ENCODE peak calls at places on chromosome 6, in eight cellular contexts. Q is PC-3, V is OCI-LY7, R is HCT116, M is neural progenitor cell, S is MM.1S, K is SK-N-SH, Y is hepatocyte. D is an unnamed sample.

GRCh38 chr6:110520992-110521543 is 44.7 kb upstream of the SLC22A16 start:
- DNase-seq in Q (no peak), V (no peak), R (no peak), M (no peak), S (no peak), K (no peak), Y (no peak), D (no peak)

GRCh38 chr6:79377830-79378460 is 143.5 kb upstream of the HMGN3 start:
- DNase-seq in Q (peak), V (no peak), R (no peak), M (no peak), S (peak), K (no peak), Y (peak), D (no peak)

GRCh38 chr6:34239893-34240292 is 3.2 kb downstream of the HMGA1 start:
- DNase-seq in Q (no peak), V (no peak), R (no peak), M (no peak), S (no peak), K (no peak), Y (no peak), D (no peak)

GRCh38 chr6:89117285-89118108 is at the start of gene SRSF12:
- DNase-seq in Q (no peak), V (no peak), R (no peak), M (peak), S (peak), K (peak), Y (peak), D (peak)

GRCh38 chr6:46138281-46138680 is 8.5 kb downstream of the ENPP4 start:
- DNase-seq in Q (no peak), V (peak), R (no peak), M (no peak), S (no peak), K (no peak), Y (no peak), D (no peak)

GRCh38 chr6:158853872-158854213 is 34.7 kb upstream of the EZR start:
- DNase-seq in Q (no peak), V (no peak), R (no peak), M (no peak), S (no peak), K (no peak), Y (no peak), D (no peak)

GRCh38 chr6:20340459-20340858 is 61.2 kb upstream of the E2F3 start:
- DNase-seq in Q (no peak), V (no peak), R (no peak), M (no peak), S (no peak), K (no peak), Y (no peak), D (no peak)

GRCh38 chr6:147684906-147685305 is 176.4 kb downstream of the SAMD5 start:
- DNase-seq in Q (no peak), V (no peak), R (no peak), M (no peak), S (no peak), K (no peak), Y (no peak), D (no peak)

GRCh38 chr6:115891704-115892225 is 168.9 kb downstream of the FRK start:
- DNase-seq in Q (peak), V (no peak), R (no peak), M (no peak), S (no peak), K (peak), Y (no peak), D (no peak)

GRCh38 chr6:84766796-84767590 is 2.6 kb upstream of the TBX18 start:
- DNase-seq in Q (no peak), V (no peak), R (no peak), M (peak), S (no peak), K (no peak), Y (no peak), D (no peak)

GRCh38 chr6:36685926-36686667 is 7.6 kb downstream of the CDKN1A start:
- DNase-seq in Q (no peak), V (no peak), R (no peak), M (no peak), S (no peak), K (no peak), Y (no peak), D (no peak)

GRCh38 chr6:74857157-74857556 is 348.7 kb downstream of the COL12A1 start:
- DNase-seq in Q (no peak), V (no peak), R (no peak), M (no peak), S (no peak), K (no peak), Y (peak), D (no peak)

DNA sequence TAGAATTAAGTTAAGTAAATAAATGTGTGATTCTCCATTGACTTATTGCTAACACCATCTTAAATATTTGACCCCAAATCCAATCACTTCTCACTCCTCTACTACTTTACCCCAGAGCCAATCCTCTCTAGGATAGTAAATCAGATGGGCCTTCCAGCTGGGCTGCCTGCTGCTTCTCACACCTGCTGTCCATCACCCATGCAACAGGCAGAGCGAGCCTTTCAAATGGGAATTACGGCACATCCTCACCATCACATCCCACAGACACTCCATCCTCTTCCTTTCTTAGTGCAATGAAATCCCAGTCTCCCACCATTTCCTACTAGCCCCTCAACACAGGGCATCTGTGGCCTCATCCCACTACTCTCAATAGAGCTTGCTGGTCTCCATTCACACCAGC is 34.0 kb downstream of the HLA-F start:
- DNase-seq in Q (no peak), V (no peak), R (no peak), M (no peak), S (no peak), K (no peak), Y (no peak), D (no peak)
- TF ChIP-seq EZH2phosphoT487 in Q (no peak), V (no peak), R (no peak), M (no peak), S (no peak), K (no peak), Y (no peak), D (no peak)

GRCh38 chr6:108961985-108962384 is 113.8 kb downstream of the ARMC2 start:
- DNase-seq in Q (no peak), V (no peak), R (no peak), M (no peak), S (no peak), K (no peak), Y (no peak), D (peak)
- TF ChIP-seq EZH2phosphoT487 in Q (no peak), V (no peak), R (no peak), M (no peak), S (no peak), K (no peak), Y (no peak), D (no peak)

GRCh38 chr6:130019796-130020105 is 1.4 kb downstream of the L3MBTL3 start:
- DNase-seq in Q (no peak), V (no peak), R (no peak), M (no peak), S (no peak), K (peak), Y (peak), D (no peak)
- TF ChIP-seq EZH2phosphoT487 in Q (no peak), V (no peak), R (no peak), M (no peak), S (no peak), K (no peak), Y (no peak), D (no peak)

GRCh38 chr6:160055813-160056212 is 65.8 kb upstream of the SLC22A1 start:
- DNase-seq in Q (no peak), V (no peak), R (no peak), M (no peak), S (no peak), K (no peak), Y (no peak), D (no peak)
- TF ChIP-seq EZH2phosphoT487 in Q (no peak), V (no peak), R (no peak), M (no peak), S (no peak), K (no peak), Y (no peak), D (no peak)

GRCh38 chr6:146028250-146028789 is 542 bp upstream of the GRM1 start:
- DNase-seq in Q (peak), V (no peak), R (no peak), M (peak), S (peak), K (peak), Y (peak), D (peak)
- TF ChIP-seq EZH2phosphoT487 in Q (no peak), V (no peak), R (no peak), M (no peak), S (no peak), K (no peak), Y (no peak), D (no peak)

D was measured in GM23248.